ENCODE peak calls at places on chromosomes 16 and 17, in six cellular contexts. J, I, D, S, F and R are unnamed samples.

GRCh38 chr16:26988186-26988585 is 78.5 kb upstream of the C16orf82 start:
- DNase-seq in J (no peak), I (no peak), D (no peak), S (no peak), F (no peak), R (no peak)

GRCh38 chr16:89360760-89361435 is 129.5 kb downstream of the ANKRD11 start:
- DNase-seq in J (no peak), I (peak), D (no peak), S (no peak), F (no peak), R (peak)

GRCh38 chr17:74392848-74393247 is 25.5 kb downstream of the GPR142 start:
- DNase-seq in J (peak), I (no peak), D (no peak), S (no peak), F (no peak), R (no peak)

GRCh38 chr16:77807-78443 is at the start of gene MPG:
- DNase-seq in J (peak), I (peak), D (peak), S (peak), F (peak), R (peak)

GRCh38 chr16:5852151-5852550 is 754.6 kb upstream of the EEF2KMT start:
- DNase-seq in J (no peak), I (no peak), D (no peak), S (no peak), F (no peak), R (no peak)

GRCh38 chr17:7851438-7852261 is 3.2 kb upstream of the TMEM88 start:
- DNase-seq in J (peak), I (peak), D (peak), S (no peak), F (peak), R (peak)

GRCh38 chr17:17693955-17694228 is 12.6 kb downstream of the RAI1 start:
- DNase-seq in J (no peak), I (no peak), D (no peak), S (no peak), F (no peak), R (no peak)

GRCh38 chr17:64111831-64112230 is 18.1 kb downstream of the ERN1 start:
- DNase-seq in J (no peak), I (no peak), D (no peak), S (no peak), F (no peak), R (no peak)

GRCh38 chr17:64306850-64307463 is 43.9 kb upstream of the TEX2 start:
- DNase-seq in J (peak), I (peak), D (peak), S (peak), F (peak), R (peak)

GRCh38 chr17:8823279-8823678 is 24.1 kb upstream of the MFSD6L start:
- DNase-seq in J (no peak), I (no peak), D (no peak), S (no peak), F (no peak), R (no peak)

GRCh38 chr16:65318138-65318537 is 196.3 kb upstream of the CDH11 start:
- DNase-seq in J (peak), I (no peak), D (peak), S (no peak), F (no peak), R (no peak)

GRCh38 chr17:7835818-7836595 is 2.0 kb downstream of the KDM6B start:
- DNase-seq in J (peak), I (no peak), D (peak), S (no peak), F (peak), R (peak)

GRCh38 chr17:80195671-80196529 is 24.2 kb downstream of the SGSH start:
- DNase-seq in J (peak), I (peak), D (peak), S (no peak), F (peak), R (no peak)

DNA sequence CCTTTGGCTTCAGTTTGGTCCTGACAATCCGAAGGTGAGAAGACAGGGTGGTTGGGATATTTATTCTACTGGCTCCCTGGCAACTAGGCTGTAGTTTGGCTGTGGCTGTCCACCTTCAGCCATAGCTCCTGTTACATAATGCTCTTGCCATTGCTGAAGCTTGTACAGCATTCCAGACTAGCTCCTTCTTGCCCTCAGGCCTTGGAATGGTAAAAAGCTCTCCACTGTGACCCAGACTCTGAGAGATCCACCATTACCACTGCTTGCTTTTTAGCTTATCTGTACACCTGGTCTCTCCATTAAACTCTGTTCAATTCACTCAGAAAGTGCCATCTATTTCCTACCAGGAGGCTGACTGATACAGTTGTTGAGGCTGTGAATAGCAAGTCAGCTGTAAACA is 231.8 kb upstream of the MON1B start:
- DNase-seq in J (no peak), I (no peak), D (no peak), S (no peak), F (no peak), R (no peak)
- TF ChIP-seq POLR2AphosphoS5 in J (no peak), I (no peak), D (no peak), S (no peak), F (no peak), R (no peak)

GRCh38 chr17:28950017-28950751 is 1.1 kb downstream of the PHF12 start:
- DNase-seq in J (peak), I (peak), D (peak), S (peak), F (peak), R (peak)

GRCh38 chr17:28947639-28948038 is 3.7 kb downstream of the PHF12 start:
- DNase-seq in J (no peak), I (no peak), D (no peak), S (no peak), F (no peak), R (no peak)

GRCh38 chr17:28948873-28949184 is 2.5 kb downstream of the PHF12 start:
- DNase-seq in J (peak), I (no peak), D (no peak), S (no peak), F (no peak), R (no peak)

GRCh38 chr17:28949185-28950016 is 1.9 kb downstream of the PHF12 start:
- DNase-seq in J (peak), I (peak), D (peak), S (no peak), F (no peak), R (peak)

DNA sequence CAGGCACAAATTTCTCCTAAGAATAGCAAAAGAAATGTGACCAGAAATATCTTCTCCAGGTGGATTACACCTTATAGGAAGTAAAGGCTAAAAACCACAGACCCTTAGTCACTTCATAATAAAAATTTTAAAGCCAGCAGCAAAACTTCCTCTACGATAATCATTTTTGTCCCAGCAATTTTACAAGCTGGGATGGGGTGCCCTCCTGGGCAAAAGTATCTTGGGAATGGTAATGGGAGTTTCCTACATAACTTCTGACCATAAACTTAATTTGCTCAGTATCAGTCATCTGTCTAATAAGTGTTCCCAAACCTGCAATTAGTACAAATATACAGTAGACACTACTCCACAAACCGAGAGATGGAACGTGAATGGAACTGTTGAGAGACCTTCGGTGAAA is 3.0 kb downstream of the PHF12 start:
- DNase-seq in J (no peak), I (no peak), D (no peak), S (no peak), F (no peak), R (no peak)
- H3K4me3 ChIP-seq in J (peak), I (peak), D (peak), S (peak), F (peak), R (peak)

DNA sequence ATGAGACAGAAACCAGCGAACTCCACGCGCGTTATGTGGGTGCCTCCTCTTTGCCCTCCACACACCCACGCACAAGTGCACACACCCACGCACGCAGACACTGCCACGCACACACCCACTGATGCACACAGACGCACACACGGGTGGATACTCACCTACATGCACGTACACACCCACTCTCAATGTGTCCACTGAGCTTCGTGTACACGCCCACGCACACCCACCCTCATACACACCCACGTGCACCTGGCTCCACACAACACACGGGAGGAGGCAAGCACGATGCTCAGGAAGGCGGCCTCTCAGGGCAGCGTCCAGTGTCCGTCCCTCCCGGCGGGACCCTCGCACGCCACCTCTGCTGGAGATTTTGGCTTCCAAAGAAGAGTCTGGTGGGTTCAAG is 4.2 kb downstream of the RFNG start:
- DNase-seq in J (no peak), I (no peak), D (no peak), S (no peak), F (no peak), R (no peak)
- TF ChIP-seq POLR2AphosphoS5 in J (no peak), I (no peak), D (no peak), S (no peak), F (no peak), R (no peak)

GRCh38 chr17:47820023-47820789 is 1.4 kb downstream of the OSBPL7 start:
- DNase-seq in J (no peak), I (no peak), D (no peak), S (no peak), F (no peak), R (peak)

GRCh38 chr17:47823519-47823918 is 1.9 kb upstream of the OSBPL7 start:
- DNase-seq in J (no peak), I (no peak), D (no peak), S (no peak), F (no peak), R (no peak)

GRCh38 chr17:47822785-47823184 is 1.2 kb upstream of the OSBPL7 start:
- DNase-seq in J (no peak), I (no peak), D (no peak), S (no peak), F (no peak), R (no peak)

GRCh38 chr17:47821031-47821423 is 567 bp downstream of the OSBPL7 start:
- DNase-seq in J (no peak), I (no peak), D (no peak), S (no peak), F (no peak), R (no peak)

GRCh38 chr17:47821424-47822379 is at the start of gene OSBPL7:
- DNase-seq in J (peak), I (peak), D (peak), S (peak), F (peak), R (peak)
- H3K4me3 ChIP-seq in J (peak), I (peak), D (peak), S (peak), F (peak), R (peak)

GRCh38 chr17:36195474-36196098 is 972 bp downstream of the CCL3L1 start:
- DNase-seq in J (peak), I (no peak), D (no peak), S (no peak), F (no peak), R (no peak)
- TF ChIP-seq POLR2AphosphoS5 in J (no peak), I (no peak), D (no peak), S (no peak), F (no peak), R (no peak)

GRCh38 chr17:59361916-59362810 is 30.7 kb downstream of the YPEL2 start:
- DNase-seq in J (no peak), I (no peak), D (no peak), S (no peak), F (no peak), R (no peak)
- H3K4me3 ChIP-seq in J (no peak), I (no peak), D (peak), S (no peak), F (no peak), R (no peak)

GRCh38 chr17:49494937-49495841 is at the start of gene NGFR:
- DNase-seq in J (peak), I (peak), D (peak), S (peak), F (no peak), R (no peak)
- TF ChIP-seq POLR2AphosphoS5 in J (peak), I (peak), D (no peak), S (no peak), F (no peak), R (peak)